ENCODE peak calls at places on chromosome 9, in ten cellular contexts. L is BE2C, B is B cell, P is cardiac muscle cell, X is fibroblast of lung, N is endothelial cell, M is transverse colon, S is WTC11, U is IMR-90, O is HFFc6. A is an unnamed sample.

GRCh38 chr9:107875571-107875980 is 386.0 kb upstream of the KLF4 start:
- DNase-seq in U (no peak), S (no peak), O (no peak), X (no peak), N (no peak), P (no peak), B (no peak), M (no peak), L (no peak), A (no peak)

GRCh38 chr9:8860925-8861324 is 1061.3 kb upstream of the DMAC1 start:
- DNase-seq in M (no peak), P (no peak), U (peak; percentile 9), S (no peak), B (no peak), X (peak; percentile 72), N (no peak), L (no peak), O (no peak), A (no peak)

GRCh38 chr9:115786321-115786720 is 367.3 kb upstream of the PAPPA start:
- DNase-seq in M (no peak), N (no peak), O (no peak), L (no peak), P (no peak), X (peak; percentile 43), B (no peak), S (no peak), U (peak; percentile 13), A (no peak)

GRCh38 chr9:83047839-83048775 is 14.8 kb downstream of the RASEF start:
- DNase-seq in B (no peak), L (no peak), U (peak; percentile 59), O (no peak), X (peak; percentile 47), M (peak; percentile 22), N (no peak), S (no peak), P (no peak), A (no peak)

GRCh38 chr9:76297721-76298239 is 96.4 kb downstream of the RFK start:
- DNase-seq in B (no peak), U (peak; percentile 33), N (no peak), S (no peak), L (no peak), O (no peak), P (peak; percentile 7), M (no peak), X (peak; percentile 39), A (no peak)

GRCh38 chr9:113462781-113463286 is 693 bp upstream of the RGS3 start:
- DNase-seq in S (no peak), U (no peak), B (no peak), O (no peak), N (no peak), M (no peak), P (no peak), X (no peak), L (no peak), A (no peak)

GRCh38 chr9:124769451-124770358 is 1.4 kb downstream of the NR6A1 start:
- DNase-seq in X (peak; percentile 39), P (peak; percentile 67), U (no peak), O (no peak), L (no peak), B (no peak), S (peak; percentile 52), N (peak; percentile 59), M (peak; percentile 73), A (no peak)

GRCh38 chr9:35932732-35933131 is 23.4 kb downstream of the SPAAR start:
- DNase-seq in B (no peak), U (no peak), N (no peak), X (no peak), M (no peak), P (no peak), S (no peak), O (no peak), L (no peak), A (no peak)

GRCh38 chr9:131410051-131410491 is 16.2 kb downstream of the PRRC2B start:
- DNase-seq in X (peak; percentile 72), O (no peak), B (no peak), N (no peak), S (no peak), L (no peak), U (peak; percentile 55), M (no peak), P (no peak), A (no peak)

GRCh38 chr9:95381243-95381642 is 63.7 kb upstream of the FANCC start:
- DNase-seq in S (no peak), P (no peak), X (peak; percentile 41), O (peak; percentile 32), L (no peak), N (no peak), M (no peak), U (peak; percentile 48), B (no peak), A (no peak)

GRCh38 chr9:121708768-121709488 is 57.5 kb downstream of the DAB2IP start:
- DNase-seq in P (no peak), B (no peak), U (no peak), S (peak; percentile 58), N (no peak), O (no peak), L (peak; percentile 56), X (no peak), M (no peak), A (no peak)

GRCh38 chr9:4987996-4988421 is 2.9 kb downstream of the JAK2 start:
- DNase-seq in L (peak; percentile 73), N (peak; percentile 74), S (peak; percentile 55), O (peak; percentile 26), X (peak; percentile 76), U (peak; percentile 66), B (peak; percentile 50), P (peak; percentile 86), M (peak; percentile 22), A (no peak)

GRCh38 chr9:123349691-123350480 is 6.1 kb upstream of the CRB2 start:
- DNase-seq in M (peak; percentile 58), X (peak; percentile 47), B (peak; percentile 89), S (peak; percentile 84), O (no peak), P (peak; percentile 78), U (peak; percentile 43), L (peak; percentile 77), N (peak; percentile 78), A (no peak)

GRCh38 chr9:90038778-90039177 is 434.0 kb downstream of the GADD45G start:
- DNase-seq in L (no peak), S (no peak), P (no peak), U (no peak), M (no peak), N (no peak), X (no peak), B (no peak), O (no peak), A (no peak)

GRCh38 chr9:87798276-87798833 is 72.4 kb downstream of the CTSL start:
- DNase-seq in N (no peak), P (no peak), X (no peak), O (no peak), S (no peak), M (no peak), B (no peak), L (no peak), U (no peak), A (no peak)

GRCh38 chr9:6305954-6306563 is 22.1 kb upstream of the TPD52L3 start:
- DNase-seq in B (no peak), L (no peak), X (peak; percentile 65), U (peak; percentile 50), P (peak; percentile 39), O (peak; percentile 42), N (no peak), S (no peak), M (no peak), A (no peak)
- TF ChIP-seq CTCF in B (peak; percentile 57), L (peak; percentile 51), X (peak; percentile 45), U (peak; percentile 61), P (peak; percentile 57), O (peak; percentile 81), N (peak; percentile 29), S (peak; percentile 14), M (peak; percentile 70), A (peak; percentile 74)

GRCh38 chr9:18824095-18824666 is 208.8 kb downstream of the SAXO1 start:
- DNase-seq in S (no peak), U (no peak), N (no peak), L (no peak), X (no peak), M (peak; percentile 17), O (no peak), P (no peak), B (no peak), A (no peak)
- TF ChIP-seq CTCF in S (no peak), U (peak; percentile 28), N (no peak), L (peak; percentile 17), X (no peak), M (peak; percentile 62), O (peak; percentile 55), P (peak; percentile 44), B (no peak), A (peak; percentile 39)

GRCh38 chr9:99104459-99105151 is at the start of gene TGFBR1:
- DNase-seq in M (peak; percentile 94), S (peak; percentile 94), P (peak; percentile 97), B (peak; percentile 99), L (peak; percentile 97), X (peak; percentile 86), N (peak; percentile 97), O (peak; percentile 83), U (peak; percentile 89), A (peak; percentile 96)
- TF ChIP-seq CTCF in M (peak; percentile 17), S (no peak), P (no peak), B (no peak), L (no peak), X (peak; percentile 4), N (no peak), O (peak; percentile 32), U (no peak), A (peak; percentile 20)

GRCh38 chr9:133472277-133472645 is 6.6 kb downstream of the SLC2A6 start:
- DNase-seq in O (no peak), U (no peak), L (peak; percentile 7), M (no peak), N (no peak), X (no peak), S (no peak), B (no peak), P (no peak), A (no peak)

GRCh38 chr9:133468777-133469455 is 9.1 kb downstream of the CACFD1 start:
- DNase-seq in U (no peak), X (no peak), B (no peak), O (no peak), S (no peak), L (no peak), M (no peak), P (no peak), N (no peak), A (no peak)

GRCh38 chr9:133470988-133471387 is 7.9 kb downstream of the SLC2A6 start:
- DNase-seq in O (no peak), S (no peak), N (no peak), B (no peak), L (no peak), U (no peak), M (no peak), P (no peak), X (no peak), A (no peak)

GRCh38 chr9:133471551-133472276 is 7.2 kb downstream of the SLC2A6 start:
- DNase-seq in X (no peak), M (peak; percentile 55), N (no peak), S (no peak), B (no peak), L (peak; percentile 7), P (no peak), O (no peak), U (no peak), A (no peak)

DNA sequence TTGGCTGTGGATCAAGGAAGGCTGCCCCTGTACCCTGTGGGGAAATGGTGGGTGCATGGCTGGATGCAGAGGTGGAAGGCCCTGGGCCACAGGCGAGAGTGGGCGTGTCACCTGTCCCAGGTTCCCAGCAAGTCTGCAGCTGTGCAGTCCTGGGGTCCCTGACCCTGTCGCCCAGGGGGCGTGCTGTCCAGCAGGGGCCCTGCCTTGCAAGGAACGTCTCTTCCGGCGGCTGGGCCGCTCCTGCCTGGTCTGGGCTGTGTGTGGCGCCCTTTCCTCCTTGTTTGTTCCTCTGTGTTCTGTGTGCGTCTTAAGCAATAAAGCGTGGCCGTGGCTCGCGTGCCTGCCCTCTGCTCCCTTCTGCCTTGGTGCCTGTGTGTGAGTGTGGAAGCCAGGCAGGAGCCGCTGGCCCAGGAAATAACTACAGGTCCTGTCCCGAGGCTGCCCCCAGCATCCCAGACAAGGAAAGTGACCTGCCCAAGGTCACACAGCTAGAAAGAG is 8.4 kb downstream of the SLC2A6 start:
- DNase-seq in L (no peak), N (no peak), X (no peak), S (peak; percentile 34), B (no peak), O (no peak), M (no peak), U (no peak), P (no peak), A (no peak)
- TF ChIP-seq CTCF in L (peak; percentile 14), N (no peak), X (no peak), S (no peak), B (no peak), O (no peak), M (no peak), U (no peak), P (no peak), A (no peak)